ENCODE peak calls at places on chromosomes 13 and 19, in four cellular contexts. Q is A549, R is uterus, X is sigmoid colon. B is an unnamed sample.

GRCh38 chr13:77136902-77137420 is 110.0 kb upstream of the FBXL3 start:
- DNase-seq in Q (no peak), R (no peak), X (no peak), B (no peak)

GRCh38 chr19:27867981-27868380 is 1345.0 kb downstream of the UQCRFS1 start:
- DNase-seq in Q (no peak), R (no peak), X (no peak), B (no peak)

GRCh38 chr19:3457531-3458228 is 22.6 kb downstream of the SMIM24 start:
- DNase-seq in Q (peak; percentile 83), R (no peak), X (no peak), B (no peak)

GRCh38 chr19:38898788-38899446 is 501 bp downstream of the SIRT2 start:
- DNase-seq in Q (no peak), R (peak; percentile 31), X (no peak), B (no peak)

GRCh38 chr13:87656311-87656710 is 14.9 kb upstream of the SLITRK5 start:
- DNase-seq in Q (no peak), R (no peak), X (no peak), B (no peak)

GRCh38 chr13:87777395-87777794 is 106.2 kb downstream of the SLITRK5 start:
- DNase-seq in Q (peak; percentile 26), R (no peak), X (no peak), B (no peak)

GRCh38 chr19:2719910-2720776 is 1.0 kb downstream of the DIRAS1 start:
- DNase-seq in Q (no peak), R (no peak), X (peak; percentile 64), B (no peak)

GRCh38 chr13:41952749-41953148 is 8.2 kb downstream of the VWA8 start:
- DNase-seq in Q (no peak), R (no peak), X (no peak), B (no peak)

GRCh38 chr13:47146136-47146535 is 249.3 kb upstream of the HTR2A start:
- DNase-seq in Q (no peak), R (no peak), X (no peak), B (no peak)

GRCh38 chr13:102187313-102187712 is 214.5 kb downstream of the FGF14 start:
- DNase-seq in Q (no peak), R (no peak), X (no peak), B (no peak)

GRCh38 chr19:46503848-46504453 is 8.3 kb upstream of the PNMA8B start:
- DNase-seq in Q (no peak), R (no peak), X (no peak), B (no peak)

GRCh38 chr13:40401911-40402776 is 264.3 kb downstream of the FOXO1 start:
- DNase-seq in Q (peak; percentile 89), R (peak; percentile 100), X (peak; percentile 99), B (no peak)

GRCh38 chr13:50437252-50437651 is 406.2 kb downstream of the DLEU7 start:
- DNase-seq in Q (no peak), R (no peak), X (no peak), B (no peak)

GRCh38 chr13:98930014-98930625 is 47.7 kb downstream of the DOCK9 start:
- DNase-seq in Q (no peak), R (no peak), X (no peak), B (no peak)

GRCh38 chr19:18440421-18440877 is 2.5 kb upstream of the ISYNA1 start:
- DNase-seq in Q (peak; percentile 72), R (no peak), X (no peak), B (no peak)

GRCh38 chr13:92259523-92259922 is 861.1 kb downstream of the GPC5 start:
- DNase-seq in Q (no peak), R (no peak), X (no peak), B (no peak)

GRCh38 chr13:31431722-31432137 is 232.0 kb downstream of the B3GLCT start:
- DNase-seq in Q (peak; percentile 7), R (peak; percentile 67), X (no peak), B (peak; percentile 27)

GRCh38 chr19:677201-677600 is 1.0 kb downstream of the FSTL3 start:
- DNase-seq in Q (peak; percentile 86), R (peak; percentile 86), X (peak; percentile 94), B (no peak)

GRCh38 chr13:44703371-44703770 is 127.2 kb upstream of the TSC22D1 start:
- DNase-seq in Q (no peak), R (no peak), X (no peak), B (no peak)

GRCh38 chr13:74133657-74134201 is 475 bp downstream of the KLF12 start:
- DNase-seq in Q (peak; percentile 75), R (peak; percentile 89), X (peak; percentile 95), B (no peak)

GRCh38 chr13:31775686-31776085 is 36.4 kb downstream of the RXFP2 start:
- DNase-seq in Q (no peak), R (no peak), X (peak; percentile 66), B (no peak)

GRCh38 chr19:18700501-18701249 is 17.2 kb downstream of the CRTC1 start:
- DNase-seq in Q (no peak), R (peak; percentile 74), X (peak; percentile 92), B (no peak)

GRCh38 chr13:51717786-51718398 is 86.1 kb downstream of the DHRS12 start:
- DNase-seq in Q (no peak), R (no peak), X (no peak), B (no peak)

GRCh38 chr13:84607614-84608013 is 725.3 kb upstream of the SLITRK1 start:
- DNase-seq in Q (no peak), R (no peak), X (no peak), B (no peak)

GRCh38 chr19:2270572-2271515 is 11.1 kb downstream of the PEAK3 start:
- DNase-seq in Q (peak; percentile 64), R (peak; percentile 86), X (peak; percentile 95), B (no peak)

GRCh38 chr13:113014752-113015745 is 46.0 kb downstream of the MCF2L start:
- DNase-seq in Q (no peak), R (no peak), X (no peak), B (no peak)

GRCh38 chr19:23098988-23099387 is 17.8 kb upstream of the ZNF730 start:
- DNase-seq in Q (no peak), R (no peak), X (no peak), B (no peak)

GRCh38 chr13:99558570-99559180 is 57.4 kb downstream of the TM9SF2 start:
- DNase-seq in Q (no peak), R (no peak), X (no peak), B (no peak)

GRCh38 chr13:113073942-113074341 is 31.6 kb upstream of the F7 start:
- DNase-seq in Q (no peak), R (no peak), X (no peak), B (no peak)

GRCh38 chr13:99982741-99983400 is 1.3 kb downstream of the ZIC2 start:
- DNase-seq in Q (no peak), R (no peak), X (no peak), B (no peak)

GRCh38 chr13:20353973-20354372 is 121.9 kb upstream of the GJB6 start:
- DNase-seq in Q (no peak), R (no peak), X (no peak), B (no peak)

GRCh38 chr19:33040994-33041827 is 23.5 kb downstream of the RHPN2 start:
- DNase-seq in Q (peak; percentile 100), R (no peak), X (no peak), B (peak; percentile 82)

GRCh38 chr19:40286235-40286530 is 1.0 kb upstream of the AKT2 start:
- DNase-seq in Q (no peak), R (no peak), X (no peak), B (no peak)
- H3K27ac ChIP-seq in Q (peak overlapping the region; percentile 90), R (peak overlapping the region; percentile 98), X (peak overlapping the region; percentile 97), B (peak overlapping the region; percentile 89)

DNA sequence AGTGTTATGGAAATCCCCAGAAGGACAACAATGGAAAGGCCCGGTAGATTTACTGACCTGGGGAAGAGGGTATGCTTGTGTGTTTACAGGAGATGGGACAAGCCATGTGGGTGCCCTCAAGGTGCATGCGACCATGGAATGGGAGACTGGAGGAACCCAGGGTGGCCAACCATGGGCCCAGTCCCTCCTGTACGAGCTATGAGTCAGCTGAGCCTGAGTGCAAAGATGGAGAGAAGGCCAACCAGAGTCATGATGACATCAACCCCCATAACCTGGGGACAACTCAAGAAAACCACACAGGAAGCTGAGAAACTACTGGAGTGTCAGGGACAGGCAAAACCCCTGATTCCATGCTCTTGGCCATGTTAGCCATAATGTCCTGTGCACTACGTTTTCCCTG is 7.8 kb downstream of the ZNF350 start:
- DNase-seq in Q (no peak), R (no peak), X (no peak), B (no peak)
- H3K27ac ChIP-seq in Q (no peak overlapping the region), R (no peak overlapping the region), X (no peak overlapping the region), B (no peak overlapping the region)

DNA sequence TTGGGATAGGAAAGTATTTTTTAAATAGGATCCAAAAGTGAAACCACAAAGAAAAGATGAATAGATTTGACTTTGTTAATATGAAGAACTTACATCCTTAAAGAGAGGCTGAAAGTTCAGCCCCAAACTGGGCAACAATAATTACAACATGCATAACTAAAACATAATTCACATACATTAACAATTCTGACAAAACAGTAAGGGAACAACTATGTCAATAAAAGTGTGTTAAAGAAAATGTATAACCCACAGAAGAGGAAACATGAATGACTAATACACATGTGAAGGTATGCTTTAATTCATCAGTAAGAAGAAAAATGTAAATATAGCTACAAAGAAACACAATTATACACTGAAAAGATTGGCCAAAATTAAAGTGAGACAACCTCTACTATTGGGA is 1597.6 kb upstream of the MIR17HG start:
- DNase-seq in Q (no peak), R (no peak), X (no peak), B (no peak)
- H3K27ac ChIP-seq in Q (no peak overlapping the region), R (no peak overlapping the region), X (no peak overlapping the region), B (no peak overlapping the region)

GRCh38 chr13:109782823-109783411 is 3.5 kb downstream of the IRS2 start:
- DNase-seq in Q (no peak), R (no peak), X (no peak), B (no peak)
- H3K27ac ChIP-seq in Q (peak overlapping the region; percentile 98), R (no peak overlapping the region), X (peak overlapping the region; percentile 81), B (no peak overlapping the region)

GRCh38 chr13:114323349-114323748 is 9.0 kb downstream of the CHAMP1 start:
- DNase-seq in Q (no peak), R (no peak), X (no peak), B (no peak)

GRCh38 chr13:114320065-114320464 is 5.8 kb downstream of the CHAMP1 start:
- DNase-seq in Q (no peak), R (no peak), X (no peak), B (no peak)

GRCh38 chr13:114318624-114319023 is 4.3 kb downstream of the CHAMP1 start:
- DNase-seq in Q (no peak), R (no peak), X (no peak), B (no peak)

GRCh38 chr13:114321256-114321655 is 7.0 kb downstream of the CHAMP1 start:
- DNase-seq in Q (no peak), R (no peak), X (no peak), B (no peak)

DNA sequence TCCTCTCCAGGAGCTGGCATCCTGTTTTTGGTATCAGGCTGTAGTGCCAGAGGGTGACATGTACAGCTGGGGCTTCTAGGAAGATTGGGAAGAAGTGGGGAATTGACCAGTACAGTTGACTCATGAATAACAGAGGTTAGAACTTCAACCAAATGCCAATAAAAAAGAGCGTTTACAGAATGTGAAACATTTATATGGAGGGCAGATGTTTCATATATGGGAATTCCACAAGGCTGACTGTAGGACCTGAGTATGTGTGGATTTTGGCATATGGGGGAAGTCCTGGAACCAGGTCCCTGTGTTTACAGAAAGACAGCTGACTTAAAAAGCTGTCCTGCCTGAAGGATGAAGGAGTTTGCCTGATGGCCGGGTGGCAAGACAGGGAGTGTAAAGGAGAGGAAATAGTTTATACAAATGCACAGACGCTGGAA is 5.2 kb downstream of the CHAMP1 start:
- DNase-seq in Q (no peak), R (no peak), X (no peak), B (no peak)
- H3K27ac ChIP-seq in Q (no peak overlapping the region), R (no peak overlapping the region), X (peak overlapping the region; percentile 34), B (no peak overlapping the region)

B was measured in Panc1.